ENCODE peak calls at places on chromosomes 11 and 22, in ten cellular contexts. Z is AG04449, U is sigmoid colon, B is fibroblast of the aortic adventitia, G is foreskin fibroblast, F is body of pancreas, P is pancreas, I is A549, V is lower lobe of right lung, Y is astrocyte of the cerebellum. L is an unnamed sample.

GRCh38 chr11:61564936-61565696 is 15.8 kb downstream of the SYT7 start:
- DNase-seq in Z (no peak), U (no peak), B (no peak), G (no peak), F (no peak), P (no peak), I (no peak), V (no peak), Y (no peak), L (no peak)

GRCh38 chr11:75781831-75782230 is 13.3 kb downstream of the DGAT2 start:
- DNase-seq in Z (no peak), U (no peak), B (no peak), G (no peak), F (no peak), P (no peak), I (no peak), V (no peak), Y (no peak), L (no peak)

GRCh38 chr11:111627591-111627990 is 25.3 kb downstream of the SIK2 start:
- DNase-seq in Z (no peak), U (no peak), B (peak), G (no peak), F (no peak), P (no peak), I (no peak), V (no peak), Y (no peak), L (no peak)

GRCh38 chr11:127493330-127493729 is 492.8 kb upstream of the KIRREL3 start:
- DNase-seq in Z (no peak), U (no peak), B (no peak), G (no peak), F (no peak), P (no peak), I (no peak), V (no peak), Y (peak), L (peak)

GRCh38 chr11:96314326-96315050 is 28.5 kb downstream of the MAML2 start:
- DNase-seq in Z (no peak), U (no peak), B (peak), G (no peak), F (no peak), P (no peak), I (no peak), V (peak), Y (no peak), L (no peak)

GRCh38 chr11:78662811-78663210 is 88.1 kb upstream of the NARS2 start:
- DNase-seq in Z (no peak), U (no peak), B (no peak), G (no peak), F (no peak), P (no peak), I (no peak), V (no peak), Y (no peak), L (no peak)

GRCh38 chr22:37930952-37931440 is 22.4 kb downstream of the C22orf23 start:
- DNase-seq in Z (no peak), U (no peak), B (no peak), G (no peak), F (peak), P (no peak), I (no peak), V (no peak), Y (no peak), L (no peak)

GRCh38 chr11:106466441-106467190 is 389.2 kb downstream of the AASDHPPT start:
- DNase-seq in Z (peak), U (no peak), B (peak), G (peak), F (no peak), P (no peak), I (no peak), V (no peak), Y (peak), L (no peak)

GRCh38 chr11:61054927-61055562 is 47.2 kb upstream of the CD5 start:
- DNase-seq in Z (no peak), U (peak), B (no peak), G (no peak), F (no peak), P (no peak), I (no peak), V (no peak), Y (no peak), L (no peak)

GRCh38 chr22:50529416-50530279 is at the start of gene TYMP:
- DNase-seq in Z (no peak), U (peak), B (peak), G (peak), F (peak), P (peak), I (peak), V (peak), Y (no peak), L (no peak)

GRCh38 chr11:261624-262023 is 16.6 kb upstream of the NLRP6 start:
- DNase-seq in Z (no peak), U (no peak), B (no peak), G (no peak), F (no peak), P (no peak), I (no peak), V (no peak), Y (no peak), L (no peak)

GRCh38 chr22:33337524-33337923 is 279.3 kb upstream of the SYN3 start:
- DNase-seq in Z (no peak), U (no peak), B (no peak), G (no peak), F (peak), P (no peak), I (no peak), V (peak), Y (no peak), L (no peak)

GRCh38 chr11:19989191-19989590 is 171.1 kb downstream of the DBX1 start:
- DNase-seq in Z (no peak), U (no peak), B (no peak), G (no peak), F (no peak), P (no peak), I (no peak), V (no peak), Y (no peak), L (no peak)

GRCh38 chr11:57787920-57788716 is 26.5 kb downstream of the CTNND1 start:
- DNase-seq in Z (no peak), U (no peak), B (no peak), G (no peak), F (no peak), P (no peak), I (no peak), V (peak), Y (no peak), L (no peak)

GRCh38 chr11:3920148-3920852 is 64.8 kb downstream of the STIM1 start:
- DNase-seq in Z (no peak), U (peak), B (peak), G (peak), F (no peak), P (no peak), I (no peak), V (peak), Y (no peak), L (peak)

GRCh38 chr11:2531987-2532703 is 87.3 kb downstream of the KCNQ1 start:
- DNase-seq in Z (no peak), U (no peak), B (no peak), G (no peak), F (no peak), P (peak), I (no peak), V (peak), Y (no peak), L (no peak)

GRCh38 chr22:42330953-42331525 is 60.6 kb upstream of the TCF20 start:
- DNase-seq in Z (no peak), U (no peak), B (no peak), G (peak), F (peak), P (no peak), I (no peak), V (no peak), Y (no peak), L (no peak)

GRCh38 chr11:1192741-1193325 is 30.0 kb upstream of the MUC5B start:
- DNase-seq in Z (no peak), U (peak), B (no peak), G (no peak), F (peak), P (peak), I (no peak), V (peak), Y (no peak), L (no peak)

GRCh38 chr11:77658213-77659013 is 20.8 kb upstream of the CLNS1A start:
- DNase-seq in Z (peak), U (no peak), B (peak), G (peak), F (no peak), P (no peak), I (no peak), V (no peak), Y (no peak), L (peak)

GRCh38 chr22:36369922-36370781 is 17.6 kb downstream of the MYH9 start:
- DNase-seq in Z (no peak), U (peak), B (peak), G (no peak), F (peak), P (no peak), I (no peak), V (peak), Y (no peak), L (no peak)

GRCh38 chr22:41447435-41448188 is 1.0 kb upstream of the TOB2 start:
- DNase-seq in Z (no peak), U (peak), B (peak), G (peak), F (peak), P (peak), I (no peak), V (peak), Y (no peak), L (no peak)

GRCh38 chr22:42646569-42647525 is 2.3 kb downstream of the CYB5R3 start:
- DNase-seq in Z (no peak), U (no peak), B (peak), G (no peak), F (peak), P (peak), I (no peak), V (no peak), Y (no peak), L (no peak)

GRCh38 chr11:28679795-28680194 is 571.6 kb downstream of the METTL15 start:
- DNase-seq in Z (peak), U (no peak), B (peak), G (peak), F (no peak), P (no peak), I (no peak), V (no peak), Y (peak), L (no peak)

GRCh38 chr11:116466231-116466630 is 306.6 kb downstream of the BUD13 start:
- DNase-seq in Z (no peak), U (no peak), B (no peak), G (no peak), F (no peak), P (no peak), I (no peak), V (no peak), Y (no peak), L (no peak)

GRCh38 chr22:39984006-39984405 is 10.7 kb upstream of the FAM83F start:
- DNase-seq in Z (no peak), U (no peak), B (peak), G (no peak), F (no peak), P (no peak), I (no peak), V (no peak), Y (no peak), L (no peak)

GRCh38 chr11:93905384-93905783 is 55.0 kb upstream of the VSTM5 start:
- DNase-seq in Z (peak), U (no peak), B (peak), G (peak), F (peak), P (no peak), I (no peak), V (no peak), Y (peak), L (peak)

GRCh38 chr22:19723165-19723989 is at the start of gene GP1BB:
- DNase-seq in Z (no peak), U (no peak), B (no peak), G (no peak), F (peak), P (peak), I (no peak), V (peak), Y (no peak), L (no peak)

DNA sequence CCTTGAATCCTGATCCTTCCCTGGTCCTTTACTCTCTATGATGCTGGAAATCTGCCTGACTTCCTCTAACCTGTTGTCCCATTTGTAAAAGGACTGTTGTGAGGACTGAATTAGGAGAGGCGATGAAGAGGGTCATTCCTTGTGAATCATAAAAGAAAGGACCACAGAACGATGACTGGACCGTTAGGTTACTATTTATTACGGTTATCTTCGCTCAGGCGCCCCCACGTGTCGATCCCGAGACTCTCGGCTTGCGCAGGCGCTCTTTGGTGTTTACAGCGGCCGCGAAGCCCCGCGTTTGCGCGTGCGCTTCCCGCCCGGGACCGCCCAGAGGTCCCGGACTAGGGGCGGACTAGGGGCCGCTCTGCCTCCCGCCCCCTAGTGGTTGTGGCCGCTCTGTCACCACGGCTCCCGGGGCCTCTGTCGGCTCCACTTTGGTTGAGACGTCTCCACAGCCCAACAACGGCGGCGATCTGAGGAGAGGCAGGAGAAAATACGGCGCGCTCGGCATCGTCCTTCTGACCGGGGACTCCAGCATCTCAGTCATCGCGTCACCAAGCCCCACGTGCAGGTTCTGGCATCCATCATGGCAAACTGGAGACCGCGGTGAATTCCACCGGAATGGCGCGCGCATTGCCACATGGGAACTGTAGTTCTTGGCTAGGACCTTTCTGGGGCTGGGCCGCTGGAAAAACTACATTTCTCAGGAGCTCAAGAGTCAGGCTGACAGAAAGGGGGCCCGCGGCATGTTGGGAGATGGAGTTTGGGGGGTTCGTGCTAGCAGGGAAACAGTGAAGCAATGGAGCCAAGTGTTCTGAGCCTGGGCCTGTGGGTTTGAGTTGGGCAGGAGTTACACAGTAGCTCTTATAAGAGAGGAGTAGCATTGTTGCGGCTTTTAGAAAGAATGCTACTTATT is at the start of gene STARD10:
- DNase-seq in Z (no peak), U (peak), B (peak), G (peak), F (peak), P (peak), I (peak), V (peak), Y (peak), L (peak)
- H3K4me3 ChIP-seq in Z (peak), U (peak), B (peak), G (peak), F (peak), P (peak), I (peak), V (peak), Y (peak), L (peak)

DNA sequence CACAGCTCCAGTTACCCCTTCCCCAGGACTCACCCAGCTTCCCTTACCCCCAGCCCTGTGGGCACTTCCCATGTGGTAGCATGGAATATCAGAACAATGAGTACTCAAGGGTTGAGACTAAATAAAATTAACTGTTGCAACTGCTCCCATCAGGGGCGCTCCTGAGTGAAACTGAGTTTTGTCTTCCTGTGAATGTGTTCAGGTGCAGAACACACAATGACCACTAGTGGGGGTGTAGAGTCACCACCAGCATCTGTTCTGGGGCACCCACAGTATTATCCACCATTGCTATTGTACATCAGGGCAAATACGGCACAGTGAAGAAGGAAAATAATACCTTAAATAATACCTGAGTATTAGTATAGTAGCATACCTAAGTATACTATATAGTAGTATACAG is 689.7 kb downstream of the TBC1D22A start:
- DNase-seq in Z (no peak), U (no peak), B (no peak), G (no peak), F (no peak), P (no peak), I (peak), V (no peak), Y (no peak), L (no peak)
- TF ChIP-seq CTCF in Z (no peak), U (no peak), B (no peak), G (no peak), F (no peak), P (no peak), I (no peak), V (peak), Y (peak), L (peak)

DNA sequence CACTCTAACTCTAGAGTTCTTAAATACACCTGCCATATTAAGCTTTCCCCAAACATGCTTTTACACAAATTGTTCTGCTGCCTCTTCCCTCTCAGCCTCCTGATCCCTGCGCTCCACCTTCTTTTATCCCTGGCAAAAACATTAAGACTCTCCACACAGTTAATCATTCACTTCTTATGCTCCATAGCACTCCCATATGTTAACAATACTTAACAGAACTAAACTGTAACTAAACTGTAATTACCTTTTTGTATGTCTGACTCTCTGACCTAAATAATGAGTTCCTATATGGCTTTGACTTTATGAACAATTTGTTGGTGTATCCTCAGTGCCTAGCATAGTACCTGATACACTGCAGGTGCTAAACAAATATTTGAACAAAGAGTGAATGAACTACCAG is 71.8 kb downstream of the BTBD10 start:
- DNase-seq in Z (no peak), U (no peak), B (no peak), G (no peak), F (no peak), P (no peak), I (no peak), V (no peak), Y (no peak), L (no peak)
- H3K4me3 ChIP-seq in Z (no peak), U (no peak), B (no peak), G (no peak), F (no peak), P (no peak), I (no peak), V (no peak), Y (no peak), L (no peak)

DNA sequence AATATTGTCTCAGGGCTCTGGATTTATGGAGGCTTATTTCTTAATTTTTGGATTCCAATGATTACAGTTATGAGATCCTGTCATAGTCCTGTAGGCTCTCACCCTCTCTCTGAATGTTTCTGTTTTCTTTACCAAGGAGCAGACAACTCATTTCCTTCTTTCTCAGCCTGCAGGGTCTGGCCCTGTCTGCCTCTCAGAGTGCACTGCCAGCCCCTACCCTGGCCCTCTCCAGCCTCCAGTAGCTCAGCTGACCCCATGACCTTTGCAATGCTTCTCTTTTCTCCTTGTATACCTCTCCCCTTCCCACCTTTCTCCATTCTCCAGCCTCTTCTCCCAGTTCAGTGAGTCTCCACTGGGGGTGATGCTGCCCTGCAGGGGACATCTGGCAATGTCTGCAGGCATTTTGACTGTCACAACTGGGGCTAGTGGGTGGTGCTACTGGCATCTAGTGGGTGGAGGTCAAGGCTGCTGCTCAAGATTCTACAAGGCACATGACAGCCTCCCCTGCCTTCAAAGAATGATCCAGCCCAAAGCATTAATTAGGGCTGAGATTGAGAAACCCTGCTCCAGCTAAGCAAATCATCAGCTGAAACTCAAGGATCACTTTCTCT is 78.8 kb downstream of the APIP start:
- DNase-seq in Z (no peak), U (no peak), B (no peak), G (peak), F (no peak), P (no peak), I (no peak), V (no peak), Y (no peak), L (no peak)
- TF ChIP-seq CTCF in Z (no peak), U (no peak), B (no peak), G (no peak), F (no peak), P (no peak), I (no peak), V (no peak), Y (no peak), L (no peak)

GRCh38 chr22:45254789-45255261 is 14.1 kb upstream of the KIAA0930 start:
- DNase-seq in Z (no peak), U (no peak), B (no peak), G (no peak), F (no peak), P (no peak), I (no peak), V (no peak), Y (no peak), L (no peak)
- H3K4me3 ChIP-seq in Z (no peak), U (no peak), B (no peak), G (no peak), F (no peak), P (no peak), I (no peak), V (no peak), Y (no peak), L (no peak)

GRCh38 chr11:46319074-46319453 is 28.2 kb upstream of the DGKZ start:
- DNase-seq in Z (no peak), U (no peak), B (no peak), G (no peak), F (no peak), P (no peak), I (no peak), V (no peak), Y (no peak), L (no peak)

GRCh38 chr11:46322759-46323158 is 24.5 kb upstream of the DGKZ start:
- DNase-seq in Z (no peak), U (no peak), B (peak), G (no peak), F (peak), P (no peak), I (no peak), V (no peak), Y (no peak), L (no peak)

GRCh38 chr11:46315783-46316563 is 31.3 kb upstream of the DGKZ start:
- DNase-seq in Z (no peak), U (no peak), B (no peak), G (no peak), F (peak), P (no peak), I (no peak), V (no peak), Y (no peak), L (no peak)

GRCh38 chr11:46326813-46327416 is 20.3 kb upstream of the DGKZ start:
- DNase-seq in Z (no peak), U (no peak), B (no peak), G (no peak), F (no peak), P (no peak), I (no peak), V (no peak), Y (no peak), L (no peak)

DNA sequence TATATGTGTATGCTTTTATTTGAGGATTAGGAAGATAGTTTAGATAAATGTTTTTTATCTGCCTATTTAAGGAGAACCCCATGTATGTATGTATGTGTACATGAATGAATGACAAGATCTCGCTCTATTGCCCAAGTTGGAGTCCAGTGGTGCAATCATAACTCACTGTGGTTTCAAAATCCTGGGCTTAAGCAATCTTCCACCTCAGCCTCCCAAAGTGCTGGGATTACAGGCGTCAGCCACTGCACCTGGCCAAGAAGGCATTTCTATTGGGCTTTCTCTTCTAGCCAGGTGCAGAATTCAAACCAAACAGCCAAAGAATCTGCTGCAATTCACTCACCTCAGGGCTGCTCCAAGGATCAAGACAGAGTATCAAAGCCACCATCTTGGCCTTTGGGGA is 25.5 kb upstream of the DGKZ start:
- DNase-seq in Z (no peak), U (no peak), B (no peak), G (no peak), F (no peak), P (no peak), I (no peak), V (no peak), Y (no peak), L (no peak)
- TF ChIP-seq CTCF in Z (no peak), U (no peak), B (no peak), G (no peak), F (no peak), P (no peak), I (no peak), V (no peak), Y (no peak), L (no peak)

GRCh38 chr22:24507742-24508141 is 12.6 kb downstream of the UPB1 start:
- DNase-seq in Z (no peak), U (no peak), B (no peak), G (no peak), F (no peak), P (no peak), I (no peak), V (no peak), Y (no peak), L (no peak)
- H3K4me3 ChIP-seq in Z (no peak), U (no peak), B (no peak), G (no peak), F (no peak), P (no peak), I (no peak), V (no peak), Y (no peak), L (no peak)